ENCODE peak calls at places on chromosome 7, in four cellular contexts. One of them, this sample, is unnamed.

GRCh38 chr7:93298671-93299070 is 66.5 kb downstream of the VPS50 start:
- DNase-seq in HepG2: no peak
- DNase-seq in GM12878: no peak
- DNase-seq in K562: no peak
- DNase-seq in this sample: no peak

GRCh38 chr7:31320675-31321074 is 19.9 kb downstream of the NEUROD6 start:
- DNase-seq in HepG2: no peak
- DNase-seq in GM12878: no peak
- DNase-seq in K562: no peak
- DNase-seq in this sample: no peak

GRCh38 chr7:140230862-140231778 is 54.3 kb upstream of the KDM7A start:
- DNase-seq in HepG2: peak; percentile 93
- DNase-seq in GM12878: no peak
- DNase-seq in K562: no peak
- DNase-seq in this sample: peak; percentile 88

GRCh38 chr7:107972075-107972482 is 30.9 kb downstream of the LAMB1 start:
- DNase-seq in HepG2: peak; percentile 91
- DNase-seq in GM12878: no peak
- DNase-seq in K562: peak; percentile 63
- DNase-seq in this sample: no peak

GRCh38 chr7:150811-151221 is 41.6 kb upstream of the FAM20C start:
- DNase-seq in HepG2: no peak
- DNase-seq in GM12878: no peak
- DNase-seq in K562: no peak
- DNase-seq in this sample: no peak

GRCh38 chr7:56086761-56087160 is 6.0 kb downstream of the PHKG1 start:
- DNase-seq in HepG2: no peak
- DNase-seq in GM12878: no peak
- DNase-seq in K562: no peak
- DNase-seq in this sample: no peak

GRCh38 chr7:141409911-141410329 is 141.3 kb upstream of the AGK start:
- DNase-seq in HepG2: no peak
- DNase-seq in GM12878: no peak
- DNase-seq in K562: no peak
- DNase-seq in this sample: no peak

GRCh38 chr7:142385528-142386340 is 127.9 kb upstream of the PRSS58 start:
- DNase-seq in HepG2: peak; percentile 32
- DNase-seq in GM12878: peak; percentile 13
- DNase-seq in K562: peak; percentile 79
- DNase-seq in this sample: peak; percentile 57

GRCh38 chr7:105429746-105430612 is 41.3 kb upstream of the SRPK2 start:
- DNase-seq in HepG2: peak; percentile 50
- DNase-seq in GM12878: no peak
- DNase-seq in K562: peak; percentile 82
- DNase-seq in this sample: no peak

GRCh38 chr7:150948791-150949251 is 29.3 kb downstream of the KCNH2 start:
- DNase-seq in HepG2: no peak
- DNase-seq in GM12878: no peak
- DNase-seq in K562: no peak
- DNase-seq in this sample: no peak

GRCh38 chr7:115782716-115783460 is 247.7 kb downstream of the TFEC start:
- DNase-seq in HepG2: no peak
- DNase-seq in GM12878: no peak
- DNase-seq in K562: no peak
- DNase-seq in this sample: peak; percentile 13

GRCh38 chr7:81810448-81811155 is 40.8 kb upstream of the HGF start:
- DNase-seq in HepG2: no peak
- DNase-seq in GM12878: no peak
- DNase-seq in K562: no peak
- DNase-seq in this sample: no peak

GRCh38 chr7:144941127-144941526 is 105.3 kb upstream of the TPK1 start:
- DNase-seq in HepG2: no peak
- DNase-seq in GM12878: no peak
- DNase-seq in K562: no peak
- DNase-seq in this sample: no peak

DNA sequence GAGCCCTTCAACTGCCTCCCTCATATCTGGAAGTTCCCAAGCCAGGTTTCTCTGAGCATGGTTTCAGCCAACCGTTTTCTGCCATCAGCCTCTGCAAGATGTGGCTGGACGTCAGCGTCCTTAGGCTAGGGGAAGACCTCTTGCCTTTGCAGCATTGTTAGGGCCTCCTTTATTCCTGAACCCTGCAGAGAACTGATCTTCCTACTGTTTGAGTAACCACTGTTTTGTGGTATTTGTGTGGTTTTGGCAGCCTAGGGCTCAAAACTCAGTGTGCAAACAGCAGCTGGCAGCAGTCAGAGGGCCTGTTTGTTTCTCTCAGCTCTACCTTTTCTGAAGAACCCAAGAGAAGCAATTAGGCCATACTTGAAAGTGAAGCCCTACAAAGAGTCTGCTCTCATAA is 83.4 kb upstream of the SEMA3E start:
- DNase-seq in HepG2: no peak
- DNase-seq in GM12878: no peak
- DNase-seq in K562: no peak
- DNase-seq in this sample: no peak
- TF ChIP-seq BHLHE40 in HepG2: no peak
- TF ChIP-seq BHLHE40 in GM12878: no peak
- TF ChIP-seq BHLHE40 in K562: no peak
- TF ChIP-seq BHLHE40 in this sample: no peak

GRCh38 chr7:23055582-23056178 is 41.8 kb upstream of the HYCC1 start:
- DNase-seq in HepG2: peak; percentile 52
- DNase-seq in GM12878: peak; percentile 60
- DNase-seq in K562: peak; percentile 81
- DNase-seq in this sample: peak; percentile 65
- TF ChIP-seq TARDBP in HepG2: no peak
- TF ChIP-seq TARDBP in GM12878: no peak
- TF ChIP-seq TARDBP in K562: no peak
- TF ChIP-seq TARDBP in this sample: no peak

GRCh38 chr7:118938845-118939244 is 714.3 kb downstream of the ANKRD7 start:
- DNase-seq in HepG2: no peak
- DNase-seq in GM12878: no peak
- DNase-seq in K562: no peak
- DNase-seq in this sample: no peak
- TF ChIP-seq BHLHE40 in HepG2: no peak
- TF ChIP-seq BHLHE40 in GM12878: no peak
- TF ChIP-seq BHLHE40 in K562: no peak
- TF ChIP-seq BHLHE40 in this sample: no peak

GRCh38 chr7:83149466-83149865 is 13.2 kb downstream of the PCLO start:
- DNase-seq in HepG2: no peak
- DNase-seq in GM12878: no peak
- DNase-seq in K562: no peak
- DNase-seq in this sample: no peak
- TF ChIP-seq TARDBP in HepG2: no peak
- TF ChIP-seq TARDBP in GM12878: no peak
- TF ChIP-seq TARDBP in K562: no peak
- TF ChIP-seq TARDBP in this sample: no peak

DNA sequence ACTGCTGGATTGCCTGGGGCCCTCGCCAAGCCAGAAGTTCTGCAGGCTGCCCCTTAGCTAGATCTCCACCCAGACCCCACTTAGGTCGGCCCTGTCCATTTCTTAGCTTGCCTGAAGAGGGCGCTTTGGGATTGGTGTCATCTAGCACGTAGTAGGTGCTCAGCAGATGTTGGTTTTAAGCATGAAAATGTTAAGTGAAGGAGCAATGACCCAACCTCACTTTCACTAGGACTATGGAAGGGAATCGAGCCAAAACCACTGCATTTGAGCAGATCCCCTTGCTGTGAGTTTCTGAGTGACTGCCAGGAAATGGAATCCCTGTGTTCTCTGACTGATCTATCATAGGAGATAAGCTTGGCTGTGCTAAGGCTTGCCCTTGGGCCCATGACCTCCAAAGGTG is 131.7 kb upstream of the EEPD1 start:
- DNase-seq in HepG2: no peak
- DNase-seq in GM12878: no peak
- DNase-seq in K562: peak; percentile 28
- DNase-seq in this sample: no peak
- TF ChIP-seq BHLHE40 in HepG2: no peak
- TF ChIP-seq BHLHE40 in GM12878: no peak
- TF ChIP-seq BHLHE40 in K562: no peak
- TF ChIP-seq BHLHE40 in this sample: no peak

GRCh38 chr7:99997545-99998137 is 17.8 kb upstream of the ZKSCAN1 start:
- DNase-seq in HepG2: peak; percentile 87
- DNase-seq in GM12878: no peak
- DNase-seq in K562: no peak
- DNase-seq in this sample: no peak
- TF ChIP-seq TARDBP in HepG2: no peak
- TF ChIP-seq TARDBP in GM12878: no peak
- TF ChIP-seq TARDBP in K562: no peak
- TF ChIP-seq TARDBP in this sample: no peak